ENCODE peak calls at places on chromosome 7, in six cellular contexts. W is AG04450, P is endodermal cell, C is nephron progenitor cell, S is brain microvascular endothelial cell, T is psoas muscle. B is an unnamed sample.

GRCh38 chr7:94590526-94591162 is 65.3 kb downstream of the SGCE start:
- DNase-seq in T (no peak), S (no peak), W (no peak), P (no peak), C (no peak), B (no peak)

GRCh38 chr7:121012170-121012874 is 23.8 kb downstream of the CPED1 start:
- DNase-seq in C (no peak), P (no peak), W (no peak), S (no peak), T (no peak), B (no peak)

GRCh38 chr7:94179466-94179865 is 175.3 kb upstream of the BET1 start:
- DNase-seq in T (no peak), W (no peak), S (no peak), P (no peak), C (no peak), B (no peak)

GRCh38 chr7:120554960-120555571 is 282.1 kb downstream of the KCND2 start:
- DNase-seq in S (peak), C (peak), P (peak), W (peak), T (no peak), B (no peak)

GRCh38 chr7:95596183-95597135 is at the start of gene PDK4:
- DNase-seq in P (peak), T (peak), W (no peak), S (peak), C (peak), B (no peak)

GRCh38 chr7:117273325-117274292 is 49.2 kb downstream of the WNT2 start:
- DNase-seq in T (no peak), S (no peak), W (no peak), P (no peak), C (no peak), B (no peak)

GRCh38 chr7:19772323-19772722 is 1.1 kb downstream of the TMEM196 start:
- DNase-seq in P (peak), C (peak), S (no peak), T (no peak), W (no peak), B (no peak)

GRCh38 chr7:101924171-101924570 is 106.7 kb downstream of the CUX1 start:
- DNase-seq in S (peak), W (no peak), T (peak), C (no peak), P (no peak), B (no peak)

GRCh38 chr7:158317238-158318205 is 270.1 kb downstream of the PTPRN2 start:
- DNase-seq in P (peak), W (no peak), C (peak), S (no peak), T (no peak), B (no peak)

GRCh38 chr7:20260219-20260618 is 43.0 kb upstream of the MACC1 start:
- DNase-seq in T (no peak), P (no peak), W (no peak), S (no peak), C (no peak), B (no peak)

GRCh38 chr7:47846117-47846836 is 102.0 kb downstream of the PKD1L1 start:
- DNase-seq in C (no peak), W (no peak), S (peak), T (no peak), P (no peak), B (peak)

GRCh38 chr7:155232911-155233702 is 64.6 kb upstream of the INSIG1 start:
- DNase-seq in P (no peak), W (peak), T (peak), C (no peak), S (no peak), B (no peak)

GRCh38 chr7:36430881-36431280 is 41.2 kb downstream of the ANLN start:
- DNase-seq in P (no peak), S (no peak), W (no peak), T (no peak), C (no peak), B (no peak)

GRCh38 chr7:108030536-108030935 is 27.6 kb upstream of the LAMB1 start:
- DNase-seq in T (no peak), C (no peak), S (peak), W (no peak), P (no peak), B (no peak)

GRCh38 chr7:46189255-46189790 is 268.3 kb upstream of the IGFBP3 start:
- DNase-seq in S (no peak), C (no peak), W (no peak), T (no peak), P (no peak), B (no peak)

GRCh38 chr7:92785923-92786322 is 50.5 kb downstream of the CDK6 start:
- DNase-seq in S (peak), T (no peak), W (no peak), C (no peak), P (no peak), B (no peak)

GRCh38 chr7:144720139-144720538 is 115.7 kb downstream of the TPK1 start:
- DNase-seq in S (peak), C (no peak), T (no peak), W (no peak), P (peak), B (peak)

GRCh38 chr7:121798896-121799295 is 74.1 kb upstream of the PTPRZ1 start:
- DNase-seq in W (no peak), C (no peak), P (peak), T (no peak), S (no peak), B (no peak)

GRCh38 chr7:36301914-36302771 is 87.5 kb upstream of the ANLN start:
- DNase-seq in S (no peak), P (peak), W (no peak), T (no peak), C (no peak), B (no peak)

GRCh38 chr7:111561659-111561908 is 708 bp downstream of the IMMP2L start:
- DNase-seq in W (no peak), S (peak), T (no peak), C (no peak), P (no peak), B (no peak)

GRCh38 chr7:135708041-135708440 is 19.9 kb downstream of the SLC13A4 start:
- DNase-seq in T (no peak), C (no peak), W (no peak), S (no peak), P (peak), B (no peak)

GRCh38 chr7:45416846-45417245 is 157.3 kb upstream of the ADCY1 start:
- DNase-seq in W (no peak), C (no peak), S (no peak), T (no peak), P (no peak), B (no peak)

GRCh38 chr7:128347573-128348147 is 4.0 kb upstream of the RBM28 start:
- DNase-seq in P (peak), C (peak), T (peak), S (peak), W (no peak), B (no peak)
- TF ChIP-seq CTCF in P (peak), C (peak), T (peak), S (peak), W (peak), B (peak)

DNA sequence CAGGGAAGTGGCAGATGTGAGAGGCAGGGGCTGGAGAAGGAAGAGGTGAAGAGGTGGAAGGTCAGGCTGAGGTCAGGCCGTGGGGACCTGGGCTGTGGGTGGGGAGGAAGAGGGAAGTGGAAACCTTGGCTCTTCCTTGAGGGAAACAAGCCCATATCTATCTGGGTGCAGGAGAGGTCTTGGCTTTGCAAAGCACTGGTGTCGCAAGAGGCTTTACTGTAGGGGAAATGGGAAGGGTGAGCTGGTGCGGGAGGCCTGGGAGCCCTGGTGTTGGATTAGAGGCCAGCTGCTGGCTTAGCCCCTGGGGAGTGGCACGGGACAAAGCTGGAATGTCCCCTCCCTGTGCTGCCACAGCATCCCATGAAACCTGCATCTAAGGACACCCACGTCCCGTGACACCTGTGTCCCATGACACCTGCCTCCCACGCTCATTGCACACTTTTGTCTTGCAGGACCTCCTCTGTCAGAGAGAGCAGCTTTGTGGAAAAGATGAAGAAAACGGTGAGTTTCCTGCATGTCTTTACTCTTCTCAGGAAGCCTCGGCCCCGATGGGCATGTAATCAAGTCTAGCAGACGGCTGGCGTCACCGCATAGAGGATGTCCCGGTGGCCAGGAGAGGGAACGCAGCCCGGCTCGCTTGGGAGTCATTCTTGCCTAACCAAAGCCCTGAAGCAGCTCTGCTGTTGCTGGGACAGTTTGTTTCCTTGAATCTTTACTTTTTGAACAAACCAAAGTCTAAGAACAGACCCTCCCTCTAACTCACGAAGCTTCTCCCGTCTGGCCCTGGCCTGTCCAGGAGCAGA is 22.2 kb downstream of the TMEM120A start:
- DNase-seq in C (peak), P (peak), T (peak), W (no peak), S (no peak), B (no peak)
- TF ChIP-seq CTCF in C (peak), P (peak), T (peak), W (peak), S (peak), B (no peak)

GRCh38 chr7:30888783-30889182 is 22.9 kb upstream of the AQP1 start:
- DNase-seq in P (no peak), S (peak), C (no peak), T (no peak), W (peak), B (peak)
- TF ChIP-seq CTCF in P (peak), S (no peak), C (no peak), T (no peak), W (no peak), B (no peak)

DNA sequence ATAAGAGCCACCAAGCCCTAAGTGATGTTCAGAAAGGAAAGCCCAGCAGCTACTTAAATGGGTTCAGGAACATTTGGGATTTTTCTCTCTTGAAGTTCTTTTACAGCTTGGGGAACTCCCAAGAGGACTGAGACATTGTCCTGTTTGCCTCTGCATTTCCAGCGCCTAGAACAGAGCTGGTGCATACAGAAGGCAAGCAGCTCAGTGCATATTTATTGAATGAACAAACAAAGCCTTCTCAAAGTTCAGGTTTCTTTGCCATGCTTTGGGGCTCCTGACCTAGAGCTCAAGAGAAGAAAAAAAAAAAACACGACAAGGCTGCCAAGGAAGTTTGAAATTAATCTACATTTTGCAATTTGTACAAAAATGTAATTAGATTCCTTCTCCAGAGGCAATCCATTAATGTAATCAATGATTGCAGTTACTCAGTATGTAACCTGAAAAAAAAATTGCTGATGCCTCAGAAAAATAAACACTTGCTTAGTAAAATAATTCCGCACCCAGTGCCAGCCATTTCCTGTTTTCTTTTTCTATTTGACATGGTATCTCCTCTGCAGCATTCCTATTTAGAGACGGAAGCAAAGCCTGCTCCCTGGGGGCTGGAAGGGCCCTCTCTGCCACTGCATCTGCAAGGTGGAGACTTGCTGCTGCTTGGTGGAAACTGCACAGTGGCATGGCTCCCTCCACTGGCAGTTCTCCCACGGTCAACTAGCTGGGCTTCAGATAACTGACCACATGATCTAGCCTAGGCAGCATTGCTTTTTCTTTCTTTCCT is 157.3 kb downstream of the TMEM178B start:
- DNase-seq in W (no peak), P (peak), S (peak), T (no peak), C (peak), B (no peak)
- TF ChIP-seq CTCF in W (peak), P (peak), S (peak), T (peak), C (peak), B (peak)

GRCh38 chr7:37438879-37439278 is 9.8 kb downstream of the ELMO1 start:
- DNase-seq in S (no peak), T (no peak), P (no peak), W (no peak), C (no peak), B (no peak)
- TF ChIP-seq CTCF in S (no peak), T (no peak), P (no peak), W (no peak), C (no peak), B (no peak)

GRCh38 chr7:265998-266850 is 23.7 kb upstream of the FOXL3 start:
- DNase-seq in P (no peak), T (peak), C (no peak), S (no peak), W (no peak), B (no peak)

GRCh38 chr7:264541-265191 is 25.3 kb upstream of the FOXL3 start:
- DNase-seq in C (no peak), P (no peak), T (peak), S (no peak), W (no peak), B (no peak)

GRCh38 chr7:265192-265997 is 24.6 kb upstream of the FOXL3 start:
- DNase-seq in S (no peak), T (peak), C (no peak), W (no peak), P (no peak), B (no peak)

GRCh38 chr7:268991-269390 is 21.0 kb upstream of the FOXL3 start:
- DNase-seq in T (no peak), W (no peak), C (no peak), S (no peak), P (no peak), B (no peak)

GRCh38 chr7:266851-267840 is 22.8 kb upstream of the FOXL3 start:
- DNase-seq in T (peak), P (peak), S (no peak), C (peak), W (no peak), B (no peak)
- TF ChIP-seq CTCF in T (peak), P (peak), S (peak), C (peak), W (no peak), B (peak)

GRCh38 chr7:151614019-151614418 is 94.3 kb upstream of the RHEB start:
- DNase-seq in T (no peak), P (no peak), W (no peak), S (no peak), C (no peak), B (no peak)

GRCh38 chr7:151611878-151612277 is 92.2 kb upstream of the RHEB start:
- DNase-seq in P (no peak), C (no peak), W (no peak), T (no peak), S (no peak), B (no peak)

GRCh38 chr7:151615784-151616183 is 96.1 kb upstream of the RHEB start:
- DNase-seq in W (no peak), C (no peak), T (no peak), S (no peak), P (no peak), B (no peak)

GRCh38 chr7:151615058-151615457 is 95.4 kb upstream of the RHEB start:
- DNase-seq in W (no peak), P (no peak), T (no peak), C (no peak), S (no peak), B (no peak)

GRCh38 chr7:151616443-151617213 is 96.9 kb upstream of the RHEB start:
- DNase-seq in P (no peak), C (no peak), W (no peak), S (no peak), T (no peak), B (no peak)
- TF ChIP-seq CTCF in P (no peak), C (no peak), W (no peak), S (no peak), T (no peak), B (no peak)

GRCh38 chr7:150828384-150828783 is 23.9 kb upstream of the AOC1 start:
- DNase-seq in S (no peak), T (no peak), P (no peak), W (no peak), C (no peak), B (no peak)
- TF ChIP-seq CTCF in S (no peak), T (no peak), P (no peak), W (no peak), C (no peak), B (no peak)